ENCODE peak calls at places on chromosomes 4 and X, in seven cellular contexts. One of them, this sample, is unnamed.

GRCh38 chr4:163003979-163004378 is 162.7 kb downstream of the NAF1 start:
- DNase-seq in stomach: no peak
- DNase-seq in BJ: no peak
- DNase-seq in OCI-LY7: no peak
- DNase-seq in cardiac muscle cell: no peak
- DNase-seq in progenitor cell of endocrine pancreas: no peak
- DNase-seq in A549: no peak
- DNase-seq in this sample: no peak

GRCh38 chr4:98611649-98612317 is 46.6 kb downstream of the TSPAN5 start:
- DNase-seq in stomach: no peak
- DNase-seq in BJ: no peak
- DNase-seq in OCI-LY7: no peak
- DNase-seq in cardiac muscle cell: no peak
- DNase-seq in progenitor cell of endocrine pancreas: no peak
- DNase-seq in A549: no peak
- DNase-seq in this sample: no peak

GRCh38 chr4:23770011-23770410 is 119.8 kb downstream of the PPARGC1A start:
- DNase-seq in stomach: no peak
- DNase-seq in BJ: peak
- DNase-seq in OCI-LY7: no peak
- DNase-seq in cardiac muscle cell: peak
- DNase-seq in progenitor cell of endocrine pancreas: no peak
- DNase-seq in A549: no peak
- DNase-seq in this sample: no peak

GRCh38 chr4:7734651-7735260 is 204.9 kb downstream of the AFAP1 start:
- DNase-seq in stomach: no peak
- DNase-seq in BJ: no peak
- DNase-seq in OCI-LY7: no peak
- DNase-seq in cardiac muscle cell: no peak
- DNase-seq in progenitor cell of endocrine pancreas: no peak
- DNase-seq in A549: no peak
- DNase-seq in this sample: no peak

GRCh38 chr4:177393236-177393635 is 49.0 kb downstream of the AGA start:
- DNase-seq in stomach: no peak
- DNase-seq in BJ: no peak
- DNase-seq in OCI-LY7: no peak
- DNase-seq in cardiac muscle cell: no peak
- DNase-seq in progenitor cell of endocrine pancreas: no peak
- DNase-seq in A549: no peak
- DNase-seq in this sample: no peak

GRCh38 chr4:8427761-8428287 is 12.7 kb downstream of the ACOX3 start:
- DNase-seq in stomach: no peak
- DNase-seq in BJ: no peak
- DNase-seq in OCI-LY7: peak
- DNase-seq in cardiac muscle cell: peak
- DNase-seq in progenitor cell of endocrine pancreas: no peak
- DNase-seq in A549: no peak
- DNase-seq in this sample: peak

GRCh38 chr4:128658214-128658621 is 151.3 kb upstream of the JADE1 start:
- DNase-seq in stomach: no peak
- DNase-seq in BJ: peak
- DNase-seq in OCI-LY7: peak
- DNase-seq in cardiac muscle cell: peak
- DNase-seq in progenitor cell of endocrine pancreas: no peak
- DNase-seq in A549: no peak
- DNase-seq in this sample: no peak

GRCh38 chr4:8595237-8596087 is 2.9 kb downstream of the CPZ start:
- DNase-seq in stomach: no peak
- DNase-seq in BJ: no peak
- DNase-seq in OCI-LY7: no peak
- DNase-seq in cardiac muscle cell: no peak
- DNase-seq in progenitor cell of endocrine pancreas: no peak
- DNase-seq in A549: no peak
- DNase-seq in this sample: no peak

GRCh38 chr4:105182211-105182610 is 35.5 kb downstream of the TET2 start:
- DNase-seq in stomach: no peak
- DNase-seq in BJ: no peak
- DNase-seq in OCI-LY7: no peak
- DNase-seq in cardiac muscle cell: no peak
- DNase-seq in progenitor cell of endocrine pancreas: no peak
- DNase-seq in A549: no peak
- DNase-seq in this sample: peak

GRCh38 chr4:3873446-3874415 is 107.5 kb downstream of the ADRA2C start:
- DNase-seq in stomach: no peak
- DNase-seq in BJ: no peak
- DNase-seq in OCI-LY7: no peak
- DNase-seq in cardiac muscle cell: no peak
- DNase-seq in progenitor cell of endocrine pancreas: no peak
- DNase-seq in A549: no peak
- DNase-seq in this sample: no peak

GRCh38 chrX:111352424-111352823 is 59.6 kb downstream of the DCX start:
- DNase-seq in stomach: peak
- DNase-seq in BJ: no peak
- DNase-seq in OCI-LY7: no peak
- DNase-seq in cardiac muscle cell: peak
- DNase-seq in progenitor cell of endocrine pancreas: no peak
- DNase-seq in A549: no peak
- DNase-seq in this sample: no peak

GRCh38 chrX:468979-469378 is 82.3 kb upstream of the PPP2R3B start:
- DNase-seq in stomach: no peak
- DNase-seq in BJ: no peak
- DNase-seq in OCI-LY7: no peak
- DNase-seq in cardiac muscle cell: no peak
- DNase-seq in progenitor cell of endocrine pancreas: no peak
- DNase-seq in A549: no peak
- DNase-seq in this sample: no peak

GRCh38 chrX:136185409-136186022 is 38.2 kb downstream of the FHL1 start:
- DNase-seq in stomach: no peak
- DNase-seq in BJ: no peak
- DNase-seq in OCI-LY7: no peak
- DNase-seq in cardiac muscle cell: peak
- DNase-seq in progenitor cell of endocrine pancreas: no peak
- DNase-seq in A549: peak
- DNase-seq in this sample: no peak

GRCh38 chr4:48943387-48943786 is 36.8 kb upstream of the OCIAD2 start:
- DNase-seq in stomach: no peak
- DNase-seq in BJ: no peak
- DNase-seq in OCI-LY7: peak
- DNase-seq in cardiac muscle cell: no peak
- DNase-seq in progenitor cell of endocrine pancreas: no peak
- DNase-seq in A549: no peak
- DNase-seq in this sample: peak

GRCh38 chr4:48297447-48297846 is 27.8 kb upstream of the TEC start:
- DNase-seq in stomach: no peak
- DNase-seq in BJ: no peak
- DNase-seq in OCI-LY7: no peak
- DNase-seq in cardiac muscle cell: peak
- DNase-seq in progenitor cell of endocrine pancreas: no peak
- DNase-seq in A549: no peak
- DNase-seq in this sample: no peak

GRCh38 chr4:125620066-125620850 is 305.5 kb downstream of the FAT4 start:
- DNase-seq in stomach: no peak
- DNase-seq in BJ: no peak
- DNase-seq in OCI-LY7: no peak
- DNase-seq in cardiac muscle cell: peak
- DNase-seq in progenitor cell of endocrine pancreas: no peak
- DNase-seq in A549: no peak
- DNase-seq in this sample: no peak

GRCh38 chrX:39167791-39168190 is 366.5 kb downstream of the MID1IP1 start:
- DNase-seq in stomach: no peak
- DNase-seq in BJ: no peak
- DNase-seq in OCI-LY7: no peak
- DNase-seq in cardiac muscle cell: no peak
- DNase-seq in progenitor cell of endocrine pancreas: no peak
- DNase-seq in A549: no peak
- DNase-seq in this sample: no peak

GRCh38 chrX:40167240-40168182 is 69.8 kb upstream of the BCOR start:
- DNase-seq in stomach: no peak
- DNase-seq in BJ: no peak
- DNase-seq in OCI-LY7: peak
- DNase-seq in cardiac muscle cell: no peak
- DNase-seq in progenitor cell of endocrine pancreas: no peak
- DNase-seq in A549: no peak
- DNase-seq in this sample: no peak

GRCh38 chrX:17527135-17527701 is 152.2 kb downstream of the NHS start:
- DNase-seq in stomach: peak
- DNase-seq in BJ: no peak
- DNase-seq in OCI-LY7: no peak
- DNase-seq in cardiac muscle cell: peak
- DNase-seq in progenitor cell of endocrine pancreas: no peak
- DNase-seq in A549: no peak
- DNase-seq in this sample: no peak

GRCh38 chr4:22962186-22962786 is 269.5 kb downstream of the GBA3 start:
- DNase-seq in stomach: no peak
- DNase-seq in BJ: no peak
- DNase-seq in OCI-LY7: peak
- DNase-seq in cardiac muscle cell: peak
- DNase-seq in progenitor cell of endocrine pancreas: no peak
- DNase-seq in A549: no peak
- DNase-seq in this sample: no peak

GRCh38 chr4:182385897-182386296 is 142.7 kb downstream of the TENM3 start:
- DNase-seq in stomach: no peak
- DNase-seq in BJ: no peak
- DNase-seq in OCI-LY7: no peak
- DNase-seq in cardiac muscle cell: no peak
- DNase-seq in progenitor cell of endocrine pancreas: no peak
- DNase-seq in A549: no peak
- DNase-seq in this sample: no peak

GRCh38 chr4:17562157-17562556 is 14.8 kb upstream of the LAP3 start:
- DNase-seq in stomach: no peak
- DNase-seq in BJ: no peak
- DNase-seq in OCI-LY7: peak
- DNase-seq in cardiac muscle cell: no peak
- DNase-seq in progenitor cell of endocrine pancreas: no peak
- DNase-seq in A549: no peak
- DNase-seq in this sample: no peak

GRCh38 chr4:170138580-170139194 is 48.9 kb upstream of the AADAT start:
- DNase-seq in stomach: peak
- DNase-seq in BJ: peak
- DNase-seq in OCI-LY7: peak
- DNase-seq in cardiac muscle cell: peak
- DNase-seq in progenitor cell of endocrine pancreas: peak
- DNase-seq in A549: peak
- DNase-seq in this sample: peak
- TF ChIP-seq CTCF in stomach: peak
- TF ChIP-seq CTCF in BJ: peak
- TF ChIP-seq CTCF in OCI-LY7: peak
- TF ChIP-seq CTCF in cardiac muscle cell: peak
- TF ChIP-seq CTCF in progenitor cell of endocrine pancreas: peak
- TF ChIP-seq CTCF in A549: peak
- TF ChIP-seq CTCF in this sample: peak

GRCh38 chrX:11533211-11533651 is 132.5 kb downstream of the ARHGAP6 start:
- DNase-seq in stomach: no peak
- DNase-seq in BJ: peak
- DNase-seq in OCI-LY7: peak
- DNase-seq in cardiac muscle cell: peak
- DNase-seq in progenitor cell of endocrine pancreas: no peak
- DNase-seq in A549: peak
- DNase-seq in this sample: peak

GRCh38 chrX:11528623-11529022 is 137.1 kb downstream of the ARHGAP6 start:
- DNase-seq in stomach: no peak
- DNase-seq in BJ: no peak
- DNase-seq in OCI-LY7: no peak
- DNase-seq in cardiac muscle cell: peak
- DNase-seq in progenitor cell of endocrine pancreas: no peak
- DNase-seq in A549: no peak
- DNase-seq in this sample: no peak

GRCh38 chrX:11531226-11531625 is 134.5 kb downstream of the ARHGAP6 start:
- DNase-seq in stomach: no peak
- DNase-seq in BJ: no peak
- DNase-seq in OCI-LY7: peak
- DNase-seq in cardiac muscle cell: peak
- DNase-seq in progenitor cell of endocrine pancreas: no peak
- DNase-seq in A549: no peak
- DNase-seq in this sample: no peak

GRCh38 chrX:11532291-11533075 is 133.2 kb downstream of the ARHGAP6 start:
- DNase-seq in stomach: no peak
- DNase-seq in BJ: no peak
- DNase-seq in OCI-LY7: no peak
- DNase-seq in cardiac muscle cell: no peak
- DNase-seq in progenitor cell of endocrine pancreas: no peak
- DNase-seq in A549: no peak
- DNase-seq in this sample: no peak

GRCh38 chrX:11530621-11531020 is 135.1 kb downstream of the ARHGAP6 start:
- DNase-seq in stomach: no peak
- DNase-seq in BJ: no peak
- DNase-seq in OCI-LY7: no peak
- DNase-seq in cardiac muscle cell: no peak
- DNase-seq in progenitor cell of endocrine pancreas: no peak
- DNase-seq in A549: no peak
- DNase-seq in this sample: no peak
- TF ChIP-seq CTCF in stomach: no peak
- TF ChIP-seq CTCF in BJ: no peak
- TF ChIP-seq CTCF in OCI-LY7: no peak
- TF ChIP-seq CTCF in cardiac muscle cell: no peak
- TF ChIP-seq CTCF in progenitor cell of endocrine pancreas: no peak
- TF ChIP-seq CTCF in A549: no peak
- TF ChIP-seq CTCF in this sample: no peak

GRCh38 chr4:118954246-118954645 is 65.6 kb downstream of the SYNPO2 start:
- DNase-seq in stomach: no peak
- DNase-seq in BJ: no peak
- DNase-seq in OCI-LY7: peak
- DNase-seq in cardiac muscle cell: peak
- DNase-seq in progenitor cell of endocrine pancreas: no peak
- DNase-seq in A549: no peak
- DNase-seq in this sample: no peak
- TF ChIP-seq CTCF in stomach: no peak
- TF ChIP-seq CTCF in BJ: peak
- TF ChIP-seq CTCF in OCI-LY7: peak
- TF ChIP-seq CTCF in cardiac muscle cell: peak
- TF ChIP-seq CTCF in progenitor cell of endocrine pancreas: peak
- TF ChIP-seq CTCF in A549: peak
- TF ChIP-seq CTCF in this sample: peak

GRCh38 chr4:73648478-73648877 is 28.2 kb upstream of the RASSF6 start:
- DNase-seq in stomach: no peak
- DNase-seq in BJ: no peak
- DNase-seq in OCI-LY7: no peak
- DNase-seq in cardiac muscle cell: no peak
- DNase-seq in progenitor cell of endocrine pancreas: no peak
- DNase-seq in A549: no peak
- DNase-seq in this sample: no peak

GRCh38 chr4:73650255-73650654 is 30.0 kb upstream of the RASSF6 start:
- DNase-seq in stomach: no peak
- DNase-seq in BJ: no peak
- DNase-seq in OCI-LY7: no peak
- DNase-seq in cardiac muscle cell: no peak
- DNase-seq in progenitor cell of endocrine pancreas: no peak
- DNase-seq in A549: no peak
- DNase-seq in this sample: peak

DNA sequence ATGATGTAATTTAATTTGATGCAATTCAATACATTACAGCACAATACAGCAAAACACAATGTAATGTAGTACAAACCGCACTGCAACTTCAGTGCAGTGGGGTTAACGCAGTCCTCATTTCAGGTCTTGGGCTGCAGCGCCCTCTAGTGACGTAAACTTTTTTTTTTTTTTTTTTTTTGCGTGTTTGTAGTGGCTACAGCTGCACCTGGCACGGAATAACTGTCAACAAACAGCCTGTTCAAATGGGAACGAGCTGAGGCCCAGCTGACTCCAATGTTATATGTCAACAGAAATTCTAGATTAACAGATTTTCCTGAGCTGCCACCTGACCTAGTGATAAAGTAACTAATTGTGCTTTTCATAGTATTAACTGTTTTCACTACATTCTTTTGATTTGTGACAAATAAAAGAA is 33.5 kb upstream of the RASSF6 start:
- DNase-seq in stomach: peak
- DNase-seq in BJ: no peak
- DNase-seq in OCI-LY7: peak
- DNase-seq in cardiac muscle cell: peak
- DNase-seq in progenitor cell of endocrine pancreas: no peak
- DNase-seq in A549: peak
- DNase-seq in this sample: no peak
- TF ChIP-seq CTCF in stomach: peak
- TF ChIP-seq CTCF in BJ: peak
- TF ChIP-seq CTCF in OCI-LY7: peak
- TF ChIP-seq CTCF in cardiac muscle cell: peak
- TF ChIP-seq CTCF in progenitor cell of endocrine pancreas: peak
- TF ChIP-seq CTCF in A549: peak
- TF ChIP-seq CTCF in this sample: peak

This sample was measured in foreskin keratinocyte.